ENCODE peak calls at places on chromosome 17, in five cellular contexts. R is pancreas, E is fibroblast of lung, Q is IMR-90, F is uterus. A is an unnamed sample.
A peak's percentile ranks its signal among the peaks of the same experiment; 100 is the strongest.

GRCh38 chr17:48907713-48908046 is 527 bp upstream of the UBE2Z start:
- DNase-seq in Q (peak; percentile 64), E (peak; percentile 69), F (no peak), R (no peak), A (no peak)

GRCh38 chr17:61490540-61490975 is 38.3 kb downstream of the TBX4 start:
- DNase-seq in R (no peak), F (no peak), E (peak; percentile 79), Q (peak; percentile 90), A (no peak)

GRCh38 chr17:17906418-17907215 is 65.6 kb downstream of the TOM1L2 start:
- DNase-seq in R (no peak), F (no peak), E (no peak), Q (no peak), A (no peak)

GRCh38 chr17:50095626-50096037 is 481 bp downstream of the PDK2 start:
- DNase-seq in Q (no peak), E (peak; percentile 28), R (no peak), F (peak; percentile 46), A (peak; percentile 48)

GRCh38 chr17:17603178-17603894 is 11.8 kb upstream of the PEMT start:
- DNase-seq in E (no peak), R (no peak), Q (no peak), F (no peak), A (no peak)

GRCh38 chr17:60757437-60757836 is 79.8 kb downstream of the BCAS3 start:
- DNase-seq in F (no peak), R (no peak), Q (no peak), E (no peak), A (no peak)

GRCh38 chr17:21263351-21263750 is 10.1 kb upstream of the NATD1 start:
- DNase-seq in Q (peak; percentile 67), E (peak; percentile 42), R (no peak), F (no peak), A (no peak)

GRCh38 chr17:32298298-32298697 is 32.7 kb downstream of the RHBDL3 start:
- DNase-seq in R (no peak), E (peak; percentile 3), Q (no peak), F (no peak), A (no peak)

GRCh38 chr17:6800422-6801027 is 24.5 kb downstream of the FBXO39 start:
- DNase-seq in E (no peak), F (no peak), R (no peak), Q (peak; percentile 4), A (no peak)

GRCh38 chr17:17877548-17878358 is 41.0 kb upstream of the SREBF1 start:
- DNase-seq in R (peak; percentile 88), E (peak; percentile 97), Q (peak; percentile 90), F (peak; percentile 86), A (peak; percentile 87)

GRCh38 chr17:13480877-13481276 is 120.9 kb downstream of the HS3ST3A1 start:
- DNase-seq in E (no peak), R (no peak), Q (no peak), F (no peak), A (no peak)

GRCh38 chr17:38656959-38657823 is 17.6 kb downstream of the EPOP start:
- DNase-seq in Q (no peak), E (no peak), R (peak; percentile 41), F (no peak), A (no peak)

GRCh38 chr17:62083651-62084050 is 18.6 kb upstream of the MED13 start:
- DNase-seq in E (no peak), R (no peak), F (no peak), Q (no peak), A (no peak)

GRCh38 chr17:9755083-9755482 is 36.3 kb downstream of the DHRS7C start:
- DNase-seq in E (no peak), R (no peak), F (no peak), Q (no peak), A (no peak)

GRCh38 chr17:64377769-64378282 is 12.8 kb downstream of the PECAM1 start:
- DNase-seq in E (peak; percentile 93), F (no peak), R (no peak), Q (peak; percentile 60), A (no peak)

GRCh38 chr17:58391302-58391984 is 25.9 kb downstream of the RNF43 start:
- DNase-seq in F (peak; percentile 19), R (peak; percentile 91), Q (no peak), E (peak; percentile 9), A (no peak)

GRCh38 chr17:266219-266618 is 84.8 kb upstream of the DOC2B start:
- DNase-seq in R (no peak), Q (no peak), F (peak; percentile 6), E (no peak), A (peak; percentile 9)

GRCh38 chr17:49515196-49515770 is 20.2 kb downstream of the NGFR start:
- DNase-seq in Q (peak; percentile 93), E (peak; percentile 99), R (peak; percentile 88), F (peak; percentile 92), A (peak; percentile 94)

GRCh38 chr17:33435716-33436301 is 142.7 kb upstream of the ASIC2 start:
- DNase-seq in E (peak; percentile 11), F (no peak), R (no peak), Q (no peak), A (no peak)

GRCh38 chr17:39264119-39264518 is 38.4 kb upstream of the STAC2 start:
- DNase-seq in F (no peak), Q (no peak), R (no peak), E (no peak), A (no peak)

GRCh38 chr17:50634123-50634914 is at the start of gene ABCC3:
- DNase-seq in R (peak; percentile 68), E (peak; percentile 50), Q (no peak), F (no peak), A (no peak)

GRCh38 chr17:30550512-30551273 is 73.5 kb downstream of the GOSR1 start:
- DNase-seq in Q (peak; percentile 19), F (no peak), R (no peak), E (peak; percentile 33), A (no peak)

GRCh38 chr17:69713815-69714214 is 299.3 kb downstream of the MAP2K6 start:
- DNase-seq in Q (no peak), R (no peak), F (no peak), E (no peak), A (no peak)

DNA sequence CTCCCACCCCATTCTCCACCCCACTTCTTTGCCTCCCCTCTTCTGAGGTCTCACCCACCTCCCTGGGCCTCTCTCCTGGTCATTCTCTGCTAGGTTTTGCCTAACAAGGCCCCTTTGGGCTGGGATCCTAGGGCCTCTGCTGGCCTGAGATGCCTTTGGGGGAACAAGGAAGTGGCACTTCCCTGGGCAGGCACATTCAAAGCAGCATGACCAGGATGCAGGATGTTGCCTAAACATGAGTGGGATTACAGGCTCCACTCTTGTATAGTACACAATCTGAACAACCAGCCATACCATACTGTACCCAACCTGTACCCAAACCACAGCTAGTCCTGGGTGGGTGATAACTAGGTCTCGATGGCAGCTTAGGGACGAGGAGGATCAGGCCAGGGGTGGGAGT is 9.0 kb downstream of the GALK1 start:
- DNase-seq in E (no peak), R (no peak), Q (no peak), F (no peak), A (no peak)
- H3K4me1 ChIP-seq in E (no peaks in the 10 kb centered on the region), R (no peaks in the 10 kb centered on the region), Q (peaks cover 6% of the 10 kb centered on the region), F (no peaks in the 10 kb centered on the region), A (peaks cover 3% of the 10 kb centered on the region)

GRCh38 chr17:46790216-46790615 is 28.3 kb downstream of the WNT3 start:
- DNase-seq in F (no peak), R (no peak), E (no peak), Q (no peak), A (no peak)
- TF ChIP-seq CTCF in F (no peak), R (no peak), E (no peak), Q (no peak), A (no peak)

DNA sequence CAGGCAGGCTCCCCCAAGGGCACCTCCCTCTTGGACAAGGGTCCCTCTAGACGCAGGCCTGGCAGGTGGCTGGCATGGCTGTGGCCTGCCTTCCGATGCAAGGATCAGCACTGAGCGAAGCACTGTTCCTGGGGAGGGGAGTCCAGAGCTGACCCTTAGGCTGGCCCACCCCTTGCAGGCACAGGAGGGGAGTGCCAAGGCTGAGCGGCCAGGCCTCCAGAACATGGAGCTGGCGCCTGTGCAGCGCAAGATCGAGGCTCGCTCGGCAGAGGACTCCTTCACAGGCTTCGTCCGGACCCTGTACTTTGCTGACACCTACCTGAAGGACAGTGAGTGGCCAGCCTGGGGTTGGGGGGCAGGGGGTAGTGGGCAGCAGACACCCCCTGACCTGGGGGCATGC is 16.8 kb upstream of the MYO15B start:
- DNase-seq in E (no peak), Q (no peak), R (no peak), F (no peak), A (no peak)
- H3K4me3 ChIP-seq in E (no peak overlapping the region), Q (no peak overlapping the region), R (no peak overlapping the region), F (no peak overlapping the region), A (no peak overlapping the region)

DNA sequence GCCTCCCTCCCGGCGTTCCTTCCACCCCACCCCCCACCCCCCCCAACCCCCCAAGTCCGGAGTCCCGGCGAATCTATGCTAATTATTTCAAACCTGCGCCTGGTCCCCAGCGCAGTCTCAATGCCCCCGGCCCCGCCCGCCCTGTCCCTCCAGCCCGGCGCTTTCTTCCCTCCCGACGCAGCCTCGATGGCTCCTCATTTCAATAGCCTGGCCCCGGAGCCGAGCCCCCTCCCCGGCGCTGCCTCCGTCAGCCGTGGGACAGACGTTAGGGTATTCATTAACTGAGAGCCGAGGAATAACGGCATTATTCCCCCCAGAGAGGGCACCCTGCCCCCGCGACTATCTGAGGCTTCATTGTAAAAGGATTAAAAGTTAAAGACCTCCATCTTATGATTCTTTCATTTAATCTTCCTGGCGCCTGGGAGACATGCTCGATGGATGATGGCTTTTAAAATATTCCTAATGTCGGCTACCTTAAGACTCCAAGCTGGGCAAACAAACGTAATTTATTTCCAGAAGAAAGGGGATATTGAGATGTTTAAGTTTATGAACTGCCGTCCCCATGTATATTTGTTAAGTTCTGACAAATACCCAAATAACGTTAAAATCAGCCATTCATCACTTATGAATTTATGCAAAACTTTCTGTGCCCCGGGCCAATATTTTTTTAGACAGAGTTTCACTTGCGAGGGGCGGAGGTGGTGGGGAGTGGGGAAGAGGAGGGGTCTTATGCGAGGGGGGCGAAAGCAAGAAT is 3.4 kb downstream of the NOG start:
- DNase-seq in Q (no peak), E (no peak), F (no peak), R (no peak), A (no peak)
- H3K4me1 ChIP-seq in Q (peaks cover 13% of the 10 kb centered on the region), E (peaks cover 3% of the 10 kb centered on the region), F (no peaks in the 10 kb centered on the region), R (peaks cover 25% of the 10 kb centered on the region), A (peaks cover 10% of the 10 kb centered on the region)

GRCh38 chr17:81578038-81578441 is 25.9 kb upstream of the FAAP100 start:
- DNase-seq in Q (peak; percentile 31), E (no peak), F (no peak), R (no peak), A (no peak)

GRCh38 chr17:81578561-81579225 is 26.5 kb upstream of the FAAP100 start:
- DNase-seq in R (no peak), E (no peak), F (no peak), Q (no peak), A (no peak)

GRCh38 chr17:81575836-81576235 is 23.7 kb upstream of the FAAP100 start:
- DNase-seq in E (no peak), Q (no peak), F (no peak), R (no peak), A (no peak)

GRCh38 chr17:81577278-81578000 is 25.3 kb upstream of the FAAP100 start:
- DNase-seq in R (no peak), E (no peak), F (peak; percentile 55), Q (no peak), A (peak; percentile 57)

GRCh38 chr17:81576621-81577277 is 24.6 kb upstream of the FAAP100 start:
- DNase-seq in E (peak; percentile 74), R (no peak), Q (peak; percentile 88), F (no peak), A (no peak)
- TF ChIP-seq CTCF in E (no peak), R (no peak), Q (peak; percentile 18), F (no peak), A (no peak)

A was measured in ovary.